ENCODE peak calls at places on chromosome 3, in ten cellular contexts. One of them, this sample, is unnamed.

GRCh38 chr3:115239717-115240116 is 92.6 kb upstream of the ZBTB20 start:
- DNase-seq in GOT3: peak; percentile 55
- DNase-seq in kidney tubule cell: peak; percentile 98
- DNase-seq in AG04450: peak; percentile 86
- DNase-seq in sigmoid colon: peak; percentile 60
- DNase-seq in AML-193: no peak
- DNase-seq in non-pigmented ciliary epithelial cell: peak; percentile 98
- DNase-seq in ELR: peak; percentile 98
- DNase-seq in SW 1271: peak; percentile 92
- DNase-seq in HEK293T: peak; percentile 20
- DNase-seq in this sample: no peak

GRCh38 chr3:9808345-9809037 is 1.6 kb upstream of the TTLL3 start:
- DNase-seq in GOT3: peak; percentile 10
- DNase-seq in ELR: peak; percentile 68
- DNase-seq in SW 1271: no peak
- DNase-seq in HEK293T: peak; percentile 48
- DNase-seq in AML-193: peak; percentile 53
- DNase-seq in non-pigmented ciliary epithelial cell: no peak
- DNase-seq in AG04450: no peak
- DNase-seq in sigmoid colon: no peak
- DNase-seq in kidney tubule cell: peak; percentile 84
- DNase-seq in this sample: peak; percentile 56

GRCh38 chr3:176293277-176293676 is 904.0 kb downstream of the TBL1XR1 start:
- DNase-seq in HEK293T: no peak
- DNase-seq in ELR: no peak
- DNase-seq in AG04450: no peak
- DNase-seq in SW 1271: no peak
- DNase-seq in GOT3: no peak
- DNase-seq in AML-193: no peak
- DNase-seq in non-pigmented ciliary epithelial cell: no peak
- DNase-seq in kidney tubule cell: no peak
- DNase-seq in sigmoid colon: no peak
- DNase-seq in this sample: no peak

GRCh38 chr3:44108481-44108880 is 133.2 kb upstream of the TOPAZ1 start:
- DNase-seq in HEK293T: no peak
- DNase-seq in non-pigmented ciliary epithelial cell: no peak
- DNase-seq in sigmoid colon: no peak
- DNase-seq in AG04450: no peak
- DNase-seq in GOT3: no peak
- DNase-seq in AML-193: no peak
- DNase-seq in SW 1271: no peak
- DNase-seq in kidney tubule cell: no peak
- DNase-seq in ELR: no peak
- DNase-seq in this sample: no peak

GRCh38 chr3:7630925-7631324 is 770.0 kb downstream of the GRM7 start:
- DNase-seq in GOT3: no peak
- DNase-seq in HEK293T: no peak
- DNase-seq in sigmoid colon: peak; percentile 67
- DNase-seq in AML-193: no peak
- DNase-seq in AG04450: no peak
- DNase-seq in non-pigmented ciliary epithelial cell: no peak
- DNase-seq in ELR: no peak
- DNase-seq in SW 1271: no peak
- DNase-seq in kidney tubule cell: peak; percentile 45
- DNase-seq in this sample: no peak

GRCh38 chr3:20622304-20622703 is 436.3 kb upstream of the SGO1 start:
- DNase-seq in sigmoid colon: no peak
- DNase-seq in SW 1271: no peak
- DNase-seq in ELR: peak; percentile 95
- DNase-seq in HEK293T: no peak
- DNase-seq in AML-193: no peak
- DNase-seq in kidney tubule cell: no peak
- DNase-seq in non-pigmented ciliary epithelial cell: no peak
- DNase-seq in GOT3: no peak
- DNase-seq in AG04450: no peak
- DNase-seq in this sample: no peak

GRCh38 chr3:64995857-64996564 is 308.2 kb upstream of the ADAMTS9 start:
- DNase-seq in AG04450: no peak
- DNase-seq in non-pigmented ciliary epithelial cell: no peak
- DNase-seq in AML-193: no peak
- DNase-seq in ELR: no peak
- DNase-seq in GOT3: no peak
- DNase-seq in sigmoid colon: no peak
- DNase-seq in SW 1271: no peak
- DNase-seq in HEK293T: peak; percentile 8
- DNase-seq in kidney tubule cell: no peak
- DNase-seq in this sample: no peak

GRCh38 chr3:68057637-68058320 is 403.4 kb upstream of the SUCLG2 start:
- DNase-seq in kidney tubule cell: no peak
- DNase-seq in SW 1271: no peak
- DNase-seq in GOT3: no peak
- DNase-seq in sigmoid colon: no peak
- DNase-seq in AG04450: no peak
- DNase-seq in AML-193: no peak
- DNase-seq in non-pigmented ciliary epithelial cell: no peak
- DNase-seq in HEK293T: no peak
- DNase-seq in ELR: no peak
- DNase-seq in this sample: peak; percentile 1

GRCh38 chr3:35524851-35525250 is 114.5 kb upstream of the ARPP21 start:
- DNase-seq in non-pigmented ciliary epithelial cell: no peak
- DNase-seq in AG04450: no peak
- DNase-seq in SW 1271: no peak
- DNase-seq in HEK293T: no peak
- DNase-seq in kidney tubule cell: peak; percentile 94
- DNase-seq in AML-193: no peak
- DNase-seq in GOT3: no peak
- DNase-seq in ELR: no peak
- DNase-seq in sigmoid colon: no peak
- DNase-seq in this sample: no peak

GRCh38 chr3:17456036-17456435 is 286.4 kb downstream of the TBC1D5 start:
- DNase-seq in sigmoid colon: no peak
- DNase-seq in AG04450: no peak
- DNase-seq in GOT3: no peak
- DNase-seq in non-pigmented ciliary epithelial cell: no peak
- DNase-seq in kidney tubule cell: no peak
- DNase-seq in HEK293T: no peak
- DNase-seq in ELR: no peak
- DNase-seq in SW 1271: no peak
- DNase-seq in AML-193: no peak
- DNase-seq in this sample: no peak

GRCh38 chr3:195001961-195002861 is 268.7 kb downstream of the XXYLT1 start:
- DNase-seq in non-pigmented ciliary epithelial cell: no peak
- DNase-seq in kidney tubule cell: peak; percentile 57
- DNase-seq in GOT3: no peak
- DNase-seq in sigmoid colon: no peak
- DNase-seq in AML-193: peak; percentile 54
- DNase-seq in AG04450: no peak
- DNase-seq in SW 1271: peak; percentile 32
- DNase-seq in HEK293T: peak; percentile 61
- DNase-seq in ELR: peak; percentile 60
- DNase-seq in this sample: peak; percentile 88

GRCh38 chr3:30578479-30578878 is 27.9 kb upstream of the TGFBR2 start:
- DNase-seq in AML-193: peak; percentile 78
- DNase-seq in ELR: peak; percentile 88
- DNase-seq in GOT3: no peak
- DNase-seq in HEK293T: no peak
- DNase-seq in kidney tubule cell: peak; percentile 98
- DNase-seq in non-pigmented ciliary epithelial cell: peak; percentile 92
- DNase-seq in SW 1271: no peak
- DNase-seq in sigmoid colon: peak; percentile 77
- DNase-seq in AG04450: peak; percentile 66
- DNase-seq in this sample: peak; percentile 83

GRCh38 chr3:189701934-189702693 is 70.9 kb downstream of the TP63 start:
- DNase-seq in SW 1271: no peak
- DNase-seq in AG04450: no peak
- DNase-seq in ELR: no peak
- DNase-seq in non-pigmented ciliary epithelial cell: no peak
- DNase-seq in AML-193: no peak
- DNase-seq in sigmoid colon: no peak
- DNase-seq in kidney tubule cell: peak; percentile 7
- DNase-seq in GOT3: no peak
- DNase-seq in HEK293T: no peak
- DNase-seq in this sample: no peak

GRCh38 chr3:130395916-130396315 is 50.4 kb downstream of the COL6A5 start:
- DNase-seq in AML-193: no peak
- DNase-seq in SW 1271: peak; percentile 19
- DNase-seq in AG04450: no peak
- DNase-seq in GOT3: no peak
- DNase-seq in kidney tubule cell: peak; percentile 89
- DNase-seq in ELR: peak; percentile 30
- DNase-seq in non-pigmented ciliary epithelial cell: peak; percentile 78
- DNase-seq in sigmoid colon: no peak
- DNase-seq in HEK293T: no peak
- DNase-seq in this sample: no peak

GRCh38 chr3:68728343-68728742 is 204.0 kb downstream of the TAFA4 start:
- DNase-seq in SW 1271: no peak
- DNase-seq in kidney tubule cell: no peak
- DNase-seq in sigmoid colon: no peak
- DNase-seq in non-pigmented ciliary epithelial cell: no peak
- DNase-seq in ELR: no peak
- DNase-seq in HEK293T: no peak
- DNase-seq in AG04450: no peak
- DNase-seq in GOT3: no peak
- DNase-seq in AML-193: no peak
- DNase-seq in this sample: no peak

GRCh38 chr3:4711680-4711992 is 218.5 kb downstream of the ITPR1 start:
- DNase-seq in AG04450: no peak
- DNase-seq in HEK293T: no peak
- DNase-seq in kidney tubule cell: no peak
- DNase-seq in ELR: no peak
- DNase-seq in non-pigmented ciliary epithelial cell: no peak
- DNase-seq in AML-193: no peak
- DNase-seq in GOT3: no peak
- DNase-seq in sigmoid colon: no peak
- DNase-seq in SW 1271: no peak
- DNase-seq in this sample: no peak

GRCh38 chr3:129429597-129429996 is 1.2 kb upstream of the EFCAB12 start:
- DNase-seq in GOT3: no peak
- DNase-seq in SW 1271: no peak
- DNase-seq in sigmoid colon: no peak
- DNase-seq in AG04450: no peak
- DNase-seq in AML-193: no peak
- DNase-seq in HEK293T: no peak
- DNase-seq in kidney tubule cell: no peak
- DNase-seq in non-pigmented ciliary epithelial cell: no peak
- DNase-seq in ELR: no peak
- DNase-seq in this sample: no peak

GRCh38 chr3:84724877-84725276 is 233.9 kb upstream of the CADM2 start:
- DNase-seq in AG04450: no peak
- DNase-seq in sigmoid colon: no peak
- DNase-seq in SW 1271: peak; percentile 64
- DNase-seq in GOT3: peak; percentile 1
- DNase-seq in HEK293T: no peak
- DNase-seq in ELR: peak; percentile 4
- DNase-seq in AML-193: no peak
- DNase-seq in kidney tubule cell: peak; percentile 71
- DNase-seq in non-pigmented ciliary epithelial cell: peak; percentile 85
- DNase-seq in this sample: peak; percentile 54

GRCh38 chr3:157868168-157868567 is 238.1 kb downstream of the SHOX2 start:
- DNase-seq in kidney tubule cell: no peak
- DNase-seq in GOT3: no peak
- DNase-seq in ELR: no peak
- DNase-seq in SW 1271: no peak
- DNase-seq in non-pigmented ciliary epithelial cell: peak; percentile 5
- DNase-seq in AML-193: no peak
- DNase-seq in sigmoid colon: no peak
- DNase-seq in AG04450: no peak
- DNase-seq in HEK293T: no peak
- DNase-seq in this sample: no peak

GRCh38 chr3:32781211-32781968 is 36.4 kb upstream of the TRIM71 start:
- DNase-seq in SW 1271: peak; percentile 39
- DNase-seq in kidney tubule cell: peak; percentile 83
- DNase-seq in AML-193: peak; percentile 81
- DNase-seq in non-pigmented ciliary epithelial cell: no peak
- DNase-seq in AG04450: no peak
- DNase-seq in GOT3: peak; percentile 22
- DNase-seq in sigmoid colon: peak; percentile 73
- DNase-seq in ELR: peak; percentile 87
- DNase-seq in HEK293T: peak; percentile 94
- DNase-seq in this sample: peak; percentile 93

GRCh38 chr3:108861401-108861800 is 38.8 kb downstream of the TRAT1 start:
- DNase-seq in SW 1271: no peak
- DNase-seq in kidney tubule cell: no peak
- DNase-seq in sigmoid colon: no peak
- DNase-seq in ELR: no peak
- DNase-seq in AML-193: no peak
- DNase-seq in GOT3: no peak
- DNase-seq in AG04450: no peak
- DNase-seq in HEK293T: no peak
- DNase-seq in non-pigmented ciliary epithelial cell: no peak
- DNase-seq in this sample: no peak

GRCh38 chr3:119643528-119643927 is 16.9 kb downstream of the POPDC2 start:
- DNase-seq in non-pigmented ciliary epithelial cell: peak; percentile 68
- DNase-seq in kidney tubule cell: peak; percentile 83
- DNase-seq in ELR: peak; percentile 94
- DNase-seq in sigmoid colon: no peak
- DNase-seq in AML-193: no peak
- DNase-seq in GOT3: no peak
- DNase-seq in SW 1271: no peak
- DNase-seq in AG04450: no peak
- DNase-seq in HEK293T: no peak
- DNase-seq in this sample: no peak

GRCh38 chr3:129627350-129628168 is 21.1 kb upstream of the PLXND1 start:
- DNase-seq in ELR: peak; percentile 85
- DNase-seq in non-pigmented ciliary epithelial cell: no peak
- DNase-seq in GOT3: peak; percentile 12
- DNase-seq in AG04450: no peak
- DNase-seq in HEK293T: peak; percentile 48
- DNase-seq in kidney tubule cell: peak; percentile 85
- DNase-seq in SW 1271: no peak
- DNase-seq in sigmoid colon: peak; percentile 87
- DNase-seq in AML-193: peak; percentile 94
- DNase-seq in this sample: peak; percentile 94

GRCh38 chr3:47856669-47857068 is 53.7 kb downstream of the DHX30 start:
- DNase-seq in non-pigmented ciliary epithelial cell: no peak
- DNase-seq in kidney tubule cell: no peak
- DNase-seq in AML-193: no peak
- DNase-seq in sigmoid colon: no peak
- DNase-seq in GOT3: no peak
- DNase-seq in HEK293T: no peak
- DNase-seq in SW 1271: no peak
- DNase-seq in AG04450: no peak
- DNase-seq in ELR: no peak
- DNase-seq in this sample: no peak

GRCh38 chr3:47318921-47319320 is 36.2 kb downstream of the KLHL18 start:
- DNase-seq in AML-193: no peak
- DNase-seq in kidney tubule cell: no peak
- DNase-seq in AG04450: no peak
- DNase-seq in SW 1271: no peak
- DNase-seq in HEK293T: no peak
- DNase-seq in ELR: no peak
- DNase-seq in sigmoid colon: no peak
- DNase-seq in non-pigmented ciliary epithelial cell: no peak
- DNase-seq in GOT3: no peak
- DNase-seq in this sample: no peak

GRCh38 chr3:189664311-189664710 is 33.1 kb downstream of the TP63 start:
- DNase-seq in ELR: peak; percentile 90
- DNase-seq in SW 1271: peak; percentile 25
- DNase-seq in AG04450: peak; percentile 82
- DNase-seq in kidney tubule cell: peak; percentile 61
- DNase-seq in sigmoid colon: no peak
- DNase-seq in HEK293T: no peak
- DNase-seq in non-pigmented ciliary epithelial cell: peak; percentile 83
- DNase-seq in GOT3: peak; percentile 5
- DNase-seq in AML-193: peak; percentile 65
- DNase-seq in this sample: peak; percentile 50

GRCh38 chr3:179528786-179529185 is 33.9 kb upstream of the ACTL6A start:
- DNase-seq in AML-193: no peak
- DNase-seq in AG04450: no peak
- DNase-seq in HEK293T: no peak
- DNase-seq in ELR: peak; percentile 63
- DNase-seq in kidney tubule cell: peak; percentile 76
- DNase-seq in sigmoid colon: no peak
- DNase-seq in SW 1271: no peak
- DNase-seq in GOT3: no peak
- DNase-seq in non-pigmented ciliary epithelial cell: no peak
- DNase-seq in this sample: no peak

This sample was measured in NB4.